ENCODE peak calls at places on chromosomes 11 and 22, in four cellular contexts. One of them, this sample, is unnamed.

GRCh38 chr22:26756675-26757293 is 99.4 kb downstream of the MIAT start:
- DNase-seq in iPS DF 6.9: no peak
- DNase-seq in RPMI7951: peak; percentile 75
- DNase-seq in HT1080: peak; percentile 13
- DNase-seq in this sample: peak; percentile 48

GRCh38 chr11:120781486-120782120 is 242.3 kb upstream of the TBCEL start:
- DNase-seq in RPMI7951: no peak
- DNase-seq in iPS DF 6.9: no peak
- DNase-seq in HT1080: no peak
- DNase-seq in this sample: no peak

GRCh38 chr11:100759856-100760255 is 72.8 kb downstream of the ARHGAP42 start:
- DNase-seq in RPMI7951: no peak
- DNase-seq in iPS DF 6.9: no peak
- DNase-seq in HT1080: no peak
- DNase-seq in this sample: no peak

GRCh38 chr11:116852261-116853125 is 15.1 kb upstream of the APOA1 start:
- DNase-seq in iPS DF 6.9: no peak
- DNase-seq in HT1080: peak; percentile 32
- DNase-seq in RPMI7951: peak; percentile 55
- DNase-seq in this sample: no peak

GRCh38 chr11:78722786-78723185 is 148.1 kb upstream of the NARS2 start:
- DNase-seq in RPMI7951: peak; percentile 89
- DNase-seq in iPS DF 6.9: no peak
- DNase-seq in HT1080: peak; percentile 82
- DNase-seq in this sample: no peak

GRCh38 chr11:104625246-104625645 is 273.0 kb downstream of the CASP12 start:
- DNase-seq in HT1080: no peak
- DNase-seq in RPMI7951: no peak
- DNase-seq in iPS DF 6.9: no peak
- DNase-seq in this sample: no peak

GRCh38 chr11:73965076-73965763 is 14.4 kb downstream of the DNAJB13 start:
- DNase-seq in RPMI7951: peak; percentile 64
- DNase-seq in iPS DF 6.9: no peak
- DNase-seq in HT1080: peak; percentile 26
- DNase-seq in this sample: no peak

GRCh38 chr11:20226936-20227335 is 66.7 kb upstream of the DBX1 start:
- DNase-seq in HT1080: peak; percentile 27
- DNase-seq in RPMI7951: peak; percentile 11
- DNase-seq in iPS DF 6.9: no peak
- DNase-seq in this sample: no peak

GRCh38 chr11:128157423-128158298 is 429.7 kb downstream of the ETS1 start:
- DNase-seq in HT1080: peak; percentile 73
- DNase-seq in iPS DF 6.9: no peak
- DNase-seq in RPMI7951: peak; percentile 79
- DNase-seq in this sample: peak; percentile 22

GRCh38 chr22:45073064-45073463 is 63.3 kb upstream of the PHF21B start:
- DNase-seq in iPS DF 6.9: no peak
- DNase-seq in HT1080: no peak
- DNase-seq in RPMI7951: no peak
- DNase-seq in this sample: no peak

GRCh38 chr11:75697906-75698563 is 19.6 kb upstream of the MOGAT2 start:
- DNase-seq in RPMI7951: peak; percentile 5
- DNase-seq in iPS DF 6.9: no peak
- DNase-seq in HT1080: peak; percentile 4
- DNase-seq in this sample: no peak

GRCh38 chr11:45657496-45658260 is 7.7 kb downstream of the CHST1 start:
- DNase-seq in iPS DF 6.9: no peak
- DNase-seq in RPMI7951: no peak
- DNase-seq in HT1080: no peak
- DNase-seq in this sample: no peak

GRCh38 chr11:19834761-19835160 is 122.1 kb downstream of the NAV2 start:
- DNase-seq in HT1080: no peak
- DNase-seq in iPS DF 6.9: no peak
- DNase-seq in RPMI7951: no peak
- DNase-seq in this sample: no peak

GRCh38 chr22:20249797-20250354 is 18.2 kb downstream of the RTN4R start:
- DNase-seq in HT1080: no peak
- DNase-seq in RPMI7951: peak; percentile 59
- DNase-seq in iPS DF 6.9: no peak
- DNase-seq in this sample: no peak

GRCh38 chr11:125239585-125240331 is 75.2 kb downstream of the PKNOX2 start:
- DNase-seq in iPS DF 6.9: no peak
- DNase-seq in RPMI7951: no peak
- DNase-seq in HT1080: no peak
- DNase-seq in this sample: no peak

GRCh38 chr11:71425851-71426250 is 22.3 kb downstream of the DHCR7 start:
- DNase-seq in iPS DF 6.9: no peak
- DNase-seq in HT1080: no peak
- DNase-seq in RPMI7951: peak; percentile 15
- DNase-seq in this sample: no peak

GRCh38 chr22:39207141-39208012 is 37.4 kb downstream of the PDGFB start:
- DNase-seq in HT1080: no peak
- DNase-seq in RPMI7951: peak; percentile 83
- DNase-seq in iPS DF 6.9: no peak
- DNase-seq in this sample: no peak

GRCh38 chr11:71482746-71483364 is 29.9 kb downstream of the NADSYN1 start:
- DNase-seq in HT1080: no peak
- DNase-seq in iPS DF 6.9: no peak
- DNase-seq in RPMI7951: no peak
- DNase-seq in this sample: no peak

GRCh38 chr11:45670386-45671135 is 5.1 kb upstream of the CHST1 start:
- DNase-seq in HT1080: no peak
- DNase-seq in RPMI7951: no peak
- DNase-seq in iPS DF 6.9: no peak
- DNase-seq in this sample: no peak

GRCh38 chr22:24810043-24810749 is 4.2 kb downstream of the SGSM1 start:
- DNase-seq in RPMI7951: peak; percentile 5
- DNase-seq in HT1080: no peak
- DNase-seq in iPS DF 6.9: no peak
- DNase-seq in this sample: no peak

GRCh38 chr11:9565822-9566560 is 7.5 kb upstream of the WEE1 start:
- DNase-seq in HT1080: peak; percentile 100
- DNase-seq in RPMI7951: peak; percentile 100
- DNase-seq in iPS DF 6.9: peak; percentile 88
- DNase-seq in this sample: no peak

GRCh38 chr11:86103808-86104207 is 34.9 kb upstream of the PICALM start:
- DNase-seq in RPMI7951: peak; percentile 21
- DNase-seq in HT1080: no peak
- DNase-seq in iPS DF 6.9: no peak
- DNase-seq in this sample: no peak

GRCh38 chr22:35355744-35356420 is 25.0 kb upstream of the HMOX1 start:
- DNase-seq in RPMI7951: no peak
- DNase-seq in iPS DF 6.9: no peak
- DNase-seq in HT1080: peak; percentile 14
- DNase-seq in this sample: no peak

GRCh38 chr11:130888790-130889189 is 27.5 kb downstream of the SNX19 start:
- DNase-seq in HT1080: no peak
- DNase-seq in RPMI7951: no peak
- DNase-seq in iPS DF 6.9: no peak
- DNase-seq in this sample: no peak

GRCh38 chr11:70544067-70544773 is 145.9 kb downstream of the CTTN start:
- DNase-seq in iPS DF 6.9: no peak
- DNase-seq in HT1080: no peak
- DNase-seq in RPMI7951: no peak
- DNase-seq in this sample: no peak

GRCh38 chr11:134134167-134134566 is 65.3 kb downstream of the JAM3 start:
- DNase-seq in RPMI7951: no peak
- DNase-seq in iPS DF 6.9: no peak
- DNase-seq in HT1080: no peak
- DNase-seq in this sample: no peak

GRCh38 chr22:22988150-22988549 is 82.2 kb upstream of the GNAZ start:
- DNase-seq in HT1080: no peak
- DNase-seq in iPS DF 6.9: no peak
- DNase-seq in RPMI7951: no peak
- DNase-seq in this sample: no peak

GRCh38 chr22:29855611-29856181 is 17.6 kb upstream of the ASCC2 start:
- DNase-seq in RPMI7951: no peak
- DNase-seq in iPS DF 6.9: no peak
- DNase-seq in HT1080: no peak
- DNase-seq in this sample: no peak

GRCh38 chr11:127675602-127676001 is 675.0 kb upstream of the KIRREL3 start:
- DNase-seq in iPS DF 6.9: no peak
- DNase-seq in HT1080: peak; percentile 18
- DNase-seq in RPMI7951: peak; percentile 40
- DNase-seq in this sample: no peak

GRCh38 chr11:14446701-14447169 is 52.9 kb downstream of the COPB1 start:
- DNase-seq in RPMI7951: peak; percentile 36
- DNase-seq in HT1080: peak; percentile 40
- DNase-seq in iPS DF 6.9: no peak
- DNase-seq in this sample: no peak

GRCh38 chr11:56624661-56625110 is 10.0 kb upstream of the OR5M1 start:
- DNase-seq in HT1080: peak; percentile 75
- DNase-seq in iPS DF 6.9: peak; percentile 25
- DNase-seq in RPMI7951: peak; percentile 68
- DNase-seq in this sample: no peak

GRCh38 chr11:64848779-64849599 is 4.5 kb upstream of the CDC42BPG start:
- DNase-seq in iPS DF 6.9: no peak
- DNase-seq in HT1080: no peak
- DNase-seq in RPMI7951: no peak
- DNase-seq in this sample: no peak

GRCh38 chr11:96863520-96863919 is 473.7 kb downstream of the JRKL start:
- DNase-seq in HT1080: no peak
- DNase-seq in RPMI7951: no peak
- DNase-seq in iPS DF 6.9: no peak
- DNase-seq in this sample: no peak

GRCh38 chr11:32187106-32187505 is 96.2 kb downstream of the RCN1 start:
- DNase-seq in iPS DF 6.9: no peak
- DNase-seq in HT1080: no peak
- DNase-seq in RPMI7951: no peak
- DNase-seq in this sample: no peak

GRCh38 chr22:32949719-32950118 is 108.5 kb downstream of the SYN3 start:
- DNase-seq in RPMI7951: no peak
- DNase-seq in iPS DF 6.9: no peak
- DNase-seq in HT1080: no peak
- DNase-seq in this sample: no peak